ENCODE peak calls at places on chromosomes 4 and X, in eight cellular contexts. D is stimulated activated CD4-positive, alpha-beta T cell treated with anti-CD3 and anti-CD28 coated beads, Interleukin-4, amount 100 ng/mL, for 24 hours; W is WERI-Rb-1; H is kidney epithelial cell; Z is tibial artery; C is activated CD4-positive, CD25-positive, alpha-beta regulatory T cell treated with anti-CD3 and anti-CD28 coated beads, Interleukin-2, amount 50 U/mL, for 72 hours; V is NCI-H1930; Y is iPS-NIHi11. F is an unnamed sample.

GRCh38 chrX:153646620-153647373 is at the start of gene DUSP9:
- DNase-seq in Y (peak; percentile 78), H (no peak), Z (no peak), C (no peak), W (peak; percentile 12), D (no peak), V (no peak), F (peak; percentile 20)

GRCh38 chr4:6469898-6470501 is 2.4 kb downstream of the PPP2R2C start:
- DNase-seq in Z (no peak), D (no peak), Y (no peak), C (no peak), H (no peak), V (no peak), W (no peak), F (no peak)

GRCh38 chr4:8601556-8601955 is 9.0 kb downstream of the CPZ start:
- DNase-seq in C (no peak), H (no peak), W (no peak), V (no peak), Z (no peak), D (no peak), Y (no peak), F (no peak)

GRCh38 chr4:5969336-5969735 is 48.9 kb downstream of the C4orf50 start:
- DNase-seq in V (no peak), W (no peak), C (no peak), D (no peak), H (no peak), Y (no peak), Z (no peak), F (no peak)

GRCh38 chr4:72779256-72779655 is 210.2 kb upstream of the ADAMTS3 start:
- DNase-seq in W (no peak), D (no peak), Z (no peak), Y (no peak), C (no peak), H (no peak), V (no peak), F (no peak)

GRCh38 chr4:163556169-163556568 is 61.7 kb downstream of the TMA16 start:
- DNase-seq in V (no peak), D (no peak), H (no peak), Y (no peak), Z (no peak), W (no peak), C (no peak), F (no peak)

GRCh38 chr4:79862842-79863241 is 210.2 kb downstream of the ANTXR2 start:
- DNase-seq in W (peak; percentile 81), V (no peak), D (no peak), H (no peak), Y (no peak), C (no peak), Z (no peak), F (no peak)

GRCh38 chrX:70479970-70480659 is 35.5 kb downstream of the DLG3 start:
- DNase-seq in W (no peak), C (no peak), Y (no peak), D (no peak), Z (no peak), V (no peak), H (no peak), F (no peak)

GRCh38 chr4:137510866-137511265 is 21.4 kb downstream of the PCDH18 start:
- DNase-seq in D (no peak), V (peak; percentile 6), C (no peak), W (no peak), H (peak; percentile 72), Y (peak; percentile 44), Z (no peak), F (no peak)

GRCh38 chr4:16942491-16942890 is 44.0 kb upstream of the LDB2 start:
- DNase-seq in W (no peak), H (no peak), V (no peak), Z (no peak), D (no peak), C (no peak), Y (no peak), F (no peak)

GRCh38 chrX:64205735-64206491 is 405 bp upstream of the AMER1 start:
- DNase-seq in Z (peak; percentile 94), C (peak; percentile 82), W (peak; percentile 93), Y (peak; percentile 87), H (peak; percentile 56), D (peak; percentile 87), V (peak; percentile 65), F (peak; percentile 94)

GRCh38 chrX:154751121-154751668 is 318 bp upstream of the GAB3 start:
- DNase-seq in V (no peak), Z (no peak), D (no peak), Y (no peak), H (no peak), C (no peak), W (no peak), F (no peak)

GRCh38 chrX:56314334-56314733 is 82.2 kb downstream of the KLF8 start:
- DNase-seq in W (no peak), D (peak; percentile 7), H (no peak), Z (no peak), C (no peak), Y (no peak), V (no peak), F (no peak)

GRCh38 chr4:4182835-4183568 is 43.7 kb downstream of the OTOP1 start:
- DNase-seq in V (peak; percentile 35), W (peak; percentile 51), Z (no peak), D (no peak), Y (peak; percentile 87), H (no peak), C (no peak), F (no peak)

GRCh38 chrX:145502670-145503069 is 255.4 kb downstream of the SPANXN1 start:
- DNase-seq in C (no peak), H (no peak), Y (no peak), W (no peak), Z (no peak), D (no peak), V (no peak), F (no peak)

GRCh38 chr4:19993222-19993621 is 258.5 kb upstream of the SLIT2 start:
- DNase-seq in Y (no peak), V (no peak), C (no peak), Z (no peak), H (no peak), D (no peak), W (no peak), F (no peak)

GRCh38 chr4:71602271-71602890 is 181.5 kb downstream of the GC start:
- DNase-seq in H (peak; percentile 1), C (no peak), Z (no peak), Y (no peak), D (no peak), V (no peak), W (no peak), F (no peak)

GRCh38 chrX:10608099-10608498 is 12.3 kb downstream of the MID1 start:
- DNase-seq in Y (no peak), H (no peak), C (no peak), W (no peak), Z (no peak), D (no peak), V (no peak), F (no peak)

GRCh38 chrX:113919387-113919786 is 664.5 kb upstream of the HTR2C start:
- DNase-seq in Z (no peak), D (no peak), C (no peak), V (no peak), Y (no peak), W (no peak), H (no peak), F (no peak)

GRCh38 chr4:151537726-151538125 is 128.8 kb downstream of the FHIP1A start:
- DNase-seq in W (no peak), H (no peak), C (no peak), Y (no peak), Z (no peak), V (no peak), D (no peak), F (no peak)

GRCh38 chr4:106365613-106366012 is 3.0 kb downstream of the GIMD1 start:
- DNase-seq in C (no peak), V (no peak), W (no peak), Z (no peak), H (peak; percentile 82), D (no peak), Y (no peak), F (no peak)

F was measured in left cardiac atrium.